ENCODE peak calls at places on chromosome 4, in nine cellular contexts. One of them, this sample, is unnamed.

GRCh38 chr4:41418444-41418843 is 119.5 kb upstream of the LIMCH1 start:
- DNase-seq in T-helper 2 cell: no peak
- DNase-seq in T-helper 1 cell: no peak
- DNase-seq in activated CD4-positive, alpha-beta T cell treated with anti-CD3 and anti-CD28 coated beads, Interleukin-2, amount 50 U/mL, for 24 hours: no peak
- DNase-seq in SW480: peak
- DNase-seq in activated T-helper 2 cell treated with anti-CD3 and anti-CD28 coated beads, Interferon-gamma antibody, Interleukin-2, Interleukin-4, amounts not matched to agents 10 μg/mL and 5 μg/mL and 100 μg/mL, durations not matched to agents 14 hours and 24 hours and 36 hours: no peak
- DNase-seq in fibroblast of lung: peak
- DNase-seq in H9: no peak
- DNase-seq in lower lobe of right lung: no peak
- DNase-seq in this sample: no peak

GRCh38 chr4:103451341-103451740 is 253.2 kb upstream of the CENPE start:
- DNase-seq in T-helper 2 cell: no peak
- DNase-seq in T-helper 1 cell: no peak
- DNase-seq in activated CD4-positive, alpha-beta T cell treated with anti-CD3 and anti-CD28 coated beads, Interleukin-2, amount 50 U/mL, for 24 hours: no peak
- DNase-seq in SW480: no peak
- DNase-seq in activated T-helper 2 cell treated with anti-CD3 and anti-CD28 coated beads, Interferon-gamma antibody, Interleukin-2, Interleukin-4, amounts not matched to agents 10 μg/mL and 5 μg/mL and 100 μg/mL, durations not matched to agents 14 hours and 24 hours and 36 hours: no peak
- DNase-seq in fibroblast of lung: no peak
- DNase-seq in H9: no peak
- DNase-seq in lower lobe of right lung: no peak
- DNase-seq in this sample: no peak

GRCh38 chr4:22515888-22516541 is at the start of gene ADGRA3:
- DNase-seq in T-helper 2 cell: no peak
- DNase-seq in T-helper 1 cell: no peak
- DNase-seq in activated CD4-positive, alpha-beta T cell treated with anti-CD3 and anti-CD28 coated beads, Interleukin-2, amount 50 U/mL, for 24 hours: no peak
- DNase-seq in SW480: peak
- DNase-seq in activated T-helper 2 cell treated with anti-CD3 and anti-CD28 coated beads, Interferon-gamma antibody, Interleukin-2, Interleukin-4, amounts not matched to agents 10 μg/mL and 5 μg/mL and 100 μg/mL, durations not matched to agents 14 hours and 24 hours and 36 hours: peak
- DNase-seq in fibroblast of lung: peak
- DNase-seq in H9: peak
- DNase-seq in lower lobe of right lung: peak
- DNase-seq in this sample: peak

GRCh38 chr4:174365018-174365587 is 81.4 kb downstream of the CEP44 start:
- DNase-seq in T-helper 2 cell: no peak
- DNase-seq in T-helper 1 cell: no peak
- DNase-seq in activated CD4-positive, alpha-beta T cell treated with anti-CD3 and anti-CD28 coated beads, Interleukin-2, amount 50 U/mL, for 24 hours: no peak
- DNase-seq in SW480: no peak
- DNase-seq in activated T-helper 2 cell treated with anti-CD3 and anti-CD28 coated beads, Interferon-gamma antibody, Interleukin-2, Interleukin-4, amounts not matched to agents 10 μg/mL and 5 μg/mL and 100 μg/mL, durations not matched to agents 14 hours and 24 hours and 36 hours: no peak
- DNase-seq in fibroblast of lung: peak
- DNase-seq in H9: no peak
- DNase-seq in lower lobe of right lung: no peak
- DNase-seq in this sample: no peak

GRCh38 chr4:188941524-188942109 is 802.4 kb downstream of the TRIML1 start:
- DNase-seq in T-helper 2 cell: no peak
- DNase-seq in T-helper 1 cell: no peak
- DNase-seq in activated CD4-positive, alpha-beta T cell treated with anti-CD3 and anti-CD28 coated beads, Interleukin-2, amount 50 U/mL, for 24 hours: no peak
- DNase-seq in SW480: peak
- DNase-seq in activated T-helper 2 cell treated with anti-CD3 and anti-CD28 coated beads, Interferon-gamma antibody, Interleukin-2, Interleukin-4, amounts not matched to agents 10 μg/mL and 5 μg/mL and 100 μg/mL, durations not matched to agents 14 hours and 24 hours and 36 hours: no peak
- DNase-seq in fibroblast of lung: peak
- DNase-seq in H9: no peak
- DNase-seq in lower lobe of right lung: no peak
- DNase-seq in this sample: peak

GRCh38 chr4:1207603-1208265 is 35.4 kb upstream of the SPON2 start:
- DNase-seq in T-helper 2 cell: no peak
- DNase-seq in T-helper 1 cell: no peak
- DNase-seq in activated CD4-positive, alpha-beta T cell treated with anti-CD3 and anti-CD28 coated beads, Interleukin-2, amount 50 U/mL, for 24 hours: no peak
- DNase-seq in SW480: no peak
- DNase-seq in activated T-helper 2 cell treated with anti-CD3 and anti-CD28 coated beads, Interferon-gamma antibody, Interleukin-2, Interleukin-4, amounts not matched to agents 10 μg/mL and 5 μg/mL and 100 μg/mL, durations not matched to agents 14 hours and 24 hours and 36 hours: no peak
- DNase-seq in fibroblast of lung: peak
- DNase-seq in H9: no peak
- DNase-seq in lower lobe of right lung: peak
- DNase-seq in this sample: peak

GRCh38 chr4:98046665-98047064 is 96.6 kb downstream of the STPG2 start:
- DNase-seq in T-helper 2 cell: no peak
- DNase-seq in T-helper 1 cell: no peak
- DNase-seq in activated CD4-positive, alpha-beta T cell treated with anti-CD3 and anti-CD28 coated beads, Interleukin-2, amount 50 U/mL, for 24 hours: no peak
- DNase-seq in SW480: no peak
- DNase-seq in activated T-helper 2 cell treated with anti-CD3 and anti-CD28 coated beads, Interferon-gamma antibody, Interleukin-2, Interleukin-4, amounts not matched to agents 10 μg/mL and 5 μg/mL and 100 μg/mL, durations not matched to agents 14 hours and 24 hours and 36 hours: no peak
- DNase-seq in fibroblast of lung: no peak
- DNase-seq in H9: peak
- DNase-seq in lower lobe of right lung: no peak
- DNase-seq in this sample: no peak

GRCh38 chr4:26105815-26106699 is 192.0 kb downstream of the SMIM20 start:
- DNase-seq in T-helper 2 cell: no peak
- DNase-seq in T-helper 1 cell: no peak
- DNase-seq in activated CD4-positive, alpha-beta T cell treated with anti-CD3 and anti-CD28 coated beads, Interleukin-2, amount 50 U/mL, for 24 hours: no peak
- DNase-seq in SW480: peak
- DNase-seq in activated T-helper 2 cell treated with anti-CD3 and anti-CD28 coated beads, Interferon-gamma antibody, Interleukin-2, Interleukin-4, amounts not matched to agents 10 μg/mL and 5 μg/mL and 100 μg/mL, durations not matched to agents 14 hours and 24 hours and 36 hours: no peak
- DNase-seq in fibroblast of lung: peak
- DNase-seq in H9: no peak
- DNase-seq in lower lobe of right lung: no peak
- DNase-seq in this sample: no peak

GRCh38 chr4:15753786-15754185 is 24.3 kb upstream of the CD38 start:
- DNase-seq in T-helper 2 cell: no peak
- DNase-seq in T-helper 1 cell: no peak
- DNase-seq in activated CD4-positive, alpha-beta T cell treated with anti-CD3 and anti-CD28 coated beads, Interleukin-2, amount 50 U/mL, for 24 hours: no peak
- DNase-seq in SW480: no peak
- DNase-seq in activated T-helper 2 cell treated with anti-CD3 and anti-CD28 coated beads, Interferon-gamma antibody, Interleukin-2, Interleukin-4, amounts not matched to agents 10 μg/mL and 5 μg/mL and 100 μg/mL, durations not matched to agents 14 hours and 24 hours and 36 hours: no peak
- DNase-seq in fibroblast of lung: no peak
- DNase-seq in H9: no peak
- DNase-seq in lower lobe of right lung: no peak
- DNase-seq in this sample: no peak

GRCh38 chr4:38185406-38185805 is 225.2 kb downstream of the PTTG2 start:
- DNase-seq in T-helper 2 cell: no peak
- DNase-seq in T-helper 1 cell: no peak
- DNase-seq in activated CD4-positive, alpha-beta T cell treated with anti-CD3 and anti-CD28 coated beads, Interleukin-2, amount 50 U/mL, for 24 hours: no peak
- DNase-seq in SW480: no peak
- DNase-seq in activated T-helper 2 cell treated with anti-CD3 and anti-CD28 coated beads, Interferon-gamma antibody, Interleukin-2, Interleukin-4, amounts not matched to agents 10 μg/mL and 5 μg/mL and 100 μg/mL, durations not matched to agents 14 hours and 24 hours and 36 hours: no peak
- DNase-seq in fibroblast of lung: no peak
- DNase-seq in H9: no peak
- DNase-seq in lower lobe of right lung: no peak
- DNase-seq in this sample: no peak

GRCh38 chr4:32140636-32141035 is 1420.5 kb downstream of the PCDH7 start:
- DNase-seq in T-helper 2 cell: no peak
- DNase-seq in T-helper 1 cell: no peak
- DNase-seq in activated CD4-positive, alpha-beta T cell treated with anti-CD3 and anti-CD28 coated beads, Interleukin-2, amount 50 U/mL, for 24 hours: no peak
- DNase-seq in SW480: no peak
- DNase-seq in activated T-helper 2 cell treated with anti-CD3 and anti-CD28 coated beads, Interferon-gamma antibody, Interleukin-2, Interleukin-4, amounts not matched to agents 10 μg/mL and 5 μg/mL and 100 μg/mL, durations not matched to agents 14 hours and 24 hours and 36 hours: no peak
- DNase-seq in fibroblast of lung: peak
- DNase-seq in H9: no peak
- DNase-seq in lower lobe of right lung: no peak
- DNase-seq in this sample: peak

GRCh38 chr4:152976466-152976761 is 40.3 kb downstream of the FHDC1 start:
- DNase-seq in T-helper 2 cell: no peak
- DNase-seq in T-helper 1 cell: no peak
- DNase-seq in activated CD4-positive, alpha-beta T cell treated with anti-CD3 and anti-CD28 coated beads, Interleukin-2, amount 50 U/mL, for 24 hours: no peak
- DNase-seq in SW480: no peak
- DNase-seq in activated T-helper 2 cell treated with anti-CD3 and anti-CD28 coated beads, Interferon-gamma antibody, Interleukin-2, Interleukin-4, amounts not matched to agents 10 μg/mL and 5 μg/mL and 100 μg/mL, durations not matched to agents 14 hours and 24 hours and 36 hours: no peak
- DNase-seq in fibroblast of lung: no peak
- DNase-seq in H9: peak
- DNase-seq in lower lobe of right lung: no peak
- DNase-seq in this sample: no peak

GRCh38 chr4:30721353-30722091 is 1.4 kb downstream of the PCDH7 start:
- DNase-seq in T-helper 2 cell: no peak
- DNase-seq in T-helper 1 cell: no peak
- DNase-seq in activated CD4-positive, alpha-beta T cell treated with anti-CD3 and anti-CD28 coated beads, Interleukin-2, amount 50 U/mL, for 24 hours: no peak
- DNase-seq in SW480: no peak
- DNase-seq in activated T-helper 2 cell treated with anti-CD3 and anti-CD28 coated beads, Interferon-gamma antibody, Interleukin-2, Interleukin-4, amounts not matched to agents 10 μg/mL and 5 μg/mL and 100 μg/mL, durations not matched to agents 14 hours and 24 hours and 36 hours: no peak
- DNase-seq in fibroblast of lung: peak
- DNase-seq in H9: peak
- DNase-seq in lower lobe of right lung: no peak
- DNase-seq in this sample: no peak

GRCh38 chr4:73864365-73864764 is 4.8 kb upstream of the CXCL1 start:
- DNase-seq in T-helper 2 cell: no peak
- DNase-seq in T-helper 1 cell: no peak
- DNase-seq in activated CD4-positive, alpha-beta T cell treated with anti-CD3 and anti-CD28 coated beads, Interleukin-2, amount 50 U/mL, for 24 hours: no peak
- DNase-seq in SW480: peak
- DNase-seq in activated T-helper 2 cell treated with anti-CD3 and anti-CD28 coated beads, Interferon-gamma antibody, Interleukin-2, Interleukin-4, amounts not matched to agents 10 μg/mL and 5 μg/mL and 100 μg/mL, durations not matched to agents 14 hours and 24 hours and 36 hours: no peak
- DNase-seq in fibroblast of lung: no peak
- DNase-seq in H9: peak
- DNase-seq in lower lobe of right lung: no peak
- DNase-seq in this sample: no peak

GRCh38 chr4:3313139-3313538 is 20.3 kb downstream of the RGS12 start:
- DNase-seq in T-helper 2 cell: no peak
- DNase-seq in T-helper 1 cell: no peak
- DNase-seq in activated CD4-positive, alpha-beta T cell treated with anti-CD3 and anti-CD28 coated beads, Interleukin-2, amount 50 U/mL, for 24 hours: no peak
- DNase-seq in SW480: no peak
- DNase-seq in activated T-helper 2 cell treated with anti-CD3 and anti-CD28 coated beads, Interferon-gamma antibody, Interleukin-2, Interleukin-4, amounts not matched to agents 10 μg/mL and 5 μg/mL and 100 μg/mL, durations not matched to agents 14 hours and 24 hours and 36 hours: no peak
- DNase-seq in fibroblast of lung: no peak
- DNase-seq in H9: peak
- DNase-seq in lower lobe of right lung: peak
- DNase-seq in this sample: no peak

GRCh38 chr4:98657531-98658286 is 702 bp downstream of the TSPAN5 start:
- DNase-seq in T-helper 2 cell: peak
- DNase-seq in T-helper 1 cell: no peak
- DNase-seq in activated CD4-positive, alpha-beta T cell treated with anti-CD3 and anti-CD28 coated beads, Interleukin-2, amount 50 U/mL, for 24 hours: no peak
- DNase-seq in SW480: peak
- DNase-seq in activated T-helper 2 cell treated with anti-CD3 and anti-CD28 coated beads, Interferon-gamma antibody, Interleukin-2, Interleukin-4, amounts not matched to agents 10 μg/mL and 5 μg/mL and 100 μg/mL, durations not matched to agents 14 hours and 24 hours and 36 hours: peak
- DNase-seq in fibroblast of lung: peak
- DNase-seq in H9: peak
- DNase-seq in lower lobe of right lung: no peak
- DNase-seq in this sample: peak

GRCh38 chr4:95469617-95470016 is 79.2 kb downstream of the UNC5C start:
- DNase-seq in T-helper 2 cell: no peak
- DNase-seq in T-helper 1 cell: no peak
- DNase-seq in activated CD4-positive, alpha-beta T cell treated with anti-CD3 and anti-CD28 coated beads, Interleukin-2, amount 50 U/mL, for 24 hours: no peak
- DNase-seq in SW480: no peak
- DNase-seq in activated T-helper 2 cell treated with anti-CD3 and anti-CD28 coated beads, Interferon-gamma antibody, Interleukin-2, Interleukin-4, amounts not matched to agents 10 μg/mL and 5 μg/mL and 100 μg/mL, durations not matched to agents 14 hours and 24 hours and 36 hours: no peak
- DNase-seq in fibroblast of lung: no peak
- DNase-seq in H9: no peak
- DNase-seq in lower lobe of right lung: no peak
- DNase-seq in this sample: no peak

GRCh38 chr4:16597829-16598228 is 300.6 kb downstream of the LDB2 start:
- DNase-seq in T-helper 2 cell: no peak
- DNase-seq in T-helper 1 cell: no peak
- DNase-seq in activated CD4-positive, alpha-beta T cell treated with anti-CD3 and anti-CD28 coated beads, Interleukin-2, amount 50 U/mL, for 24 hours: no peak
- DNase-seq in SW480: no peak
- DNase-seq in activated T-helper 2 cell treated with anti-CD3 and anti-CD28 coated beads, Interferon-gamma antibody, Interleukin-2, Interleukin-4, amounts not matched to agents 10 μg/mL and 5 μg/mL and 100 μg/mL, durations not matched to agents 14 hours and 24 hours and 36 hours: no peak
- DNase-seq in fibroblast of lung: no peak
- DNase-seq in H9: no peak
- DNase-seq in lower lobe of right lung: no peak
- DNase-seq in this sample: no peak

GRCh38 chr4:78691971-78692814 is 84.0 kb upstream of the BMP2K start:
- DNase-seq in T-helper 2 cell: no peak
- DNase-seq in T-helper 1 cell: no peak
- DNase-seq in activated CD4-positive, alpha-beta T cell treated with anti-CD3 and anti-CD28 coated beads, Interleukin-2, amount 50 U/mL, for 24 hours: no peak
- DNase-seq in SW480: no peak
- DNase-seq in activated T-helper 2 cell treated with anti-CD3 and anti-CD28 coated beads, Interferon-gamma antibody, Interleukin-2, Interleukin-4, amounts not matched to agents 10 μg/mL and 5 μg/mL and 100 μg/mL, durations not matched to agents 14 hours and 24 hours and 36 hours: peak
- DNase-seq in fibroblast of lung: no peak
- DNase-seq in H9: no peak
- DNase-seq in lower lobe of right lung: no peak
- DNase-seq in this sample: no peak

GRCh38 chr4:136319789-136320470 is 1212.4 kb downstream of the PCDH18 start:
- DNase-seq in T-helper 2 cell: no peak
- DNase-seq in T-helper 1 cell: no peak
- DNase-seq in activated CD4-positive, alpha-beta T cell treated with anti-CD3 and anti-CD28 coated beads, Interleukin-2, amount 50 U/mL, for 24 hours: no peak
- DNase-seq in SW480: peak
- DNase-seq in activated T-helper 2 cell treated with anti-CD3 and anti-CD28 coated beads, Interferon-gamma antibody, Interleukin-2, Interleukin-4, amounts not matched to agents 10 μg/mL and 5 μg/mL and 100 μg/mL, durations not matched to agents 14 hours and 24 hours and 36 hours: no peak
- DNase-seq in fibroblast of lung: no peak
- DNase-seq in H9: no peak
- DNase-seq in lower lobe of right lung: no peak
- DNase-seq in this sample: no peak

GRCh38 chr4:37891221-37892159 is 606 bp downstream of the TBC1D1 start:
- DNase-seq in T-helper 2 cell: peak
- DNase-seq in T-helper 1 cell: peak
- DNase-seq in activated CD4-positive, alpha-beta T cell treated with anti-CD3 and anti-CD28 coated beads, Interleukin-2, amount 50 U/mL, for 24 hours: peak
- DNase-seq in SW480: peak
- DNase-seq in activated T-helper 2 cell treated with anti-CD3 and anti-CD28 coated beads, Interferon-gamma antibody, Interleukin-2, Interleukin-4, amounts not matched to agents 10 μg/mL and 5 μg/mL and 100 μg/mL, durations not matched to agents 14 hours and 24 hours and 36 hours: peak
- DNase-seq in fibroblast of lung: peak
- DNase-seq in H9: peak
- DNase-seq in lower lobe of right lung: peak
- DNase-seq in this sample: no peak

GRCh38 chr4:109574443-109574850 is 14.4 kb downstream of the MCUB start:
- DNase-seq in T-helper 2 cell: no peak
- DNase-seq in T-helper 1 cell: no peak
- DNase-seq in activated CD4-positive, alpha-beta T cell treated with anti-CD3 and anti-CD28 coated beads, Interleukin-2, amount 50 U/mL, for 24 hours: no peak
- DNase-seq in SW480: peak
- DNase-seq in activated T-helper 2 cell treated with anti-CD3 and anti-CD28 coated beads, Interferon-gamma antibody, Interleukin-2, Interleukin-4, amounts not matched to agents 10 μg/mL and 5 μg/mL and 100 μg/mL, durations not matched to agents 14 hours and 24 hours and 36 hours: no peak
- DNase-seq in fibroblast of lung: peak
- DNase-seq in H9: no peak
- DNase-seq in lower lobe of right lung: no peak
- DNase-seq in this sample: no peak

GRCh38 chr4:183499797-183500196 is 5.1 kb upstream of the ING2 start:
- DNase-seq in T-helper 2 cell: no peak
- DNase-seq in T-helper 1 cell: no peak
- DNase-seq in activated CD4-positive, alpha-beta T cell treated with anti-CD3 and anti-CD28 coated beads, Interleukin-2, amount 50 U/mL, for 24 hours: no peak
- DNase-seq in SW480: no peak
- DNase-seq in activated T-helper 2 cell treated with anti-CD3 and anti-CD28 coated beads, Interferon-gamma antibody, Interleukin-2, Interleukin-4, amounts not matched to agents 10 μg/mL and 5 μg/mL and 100 μg/mL, durations not matched to agents 14 hours and 24 hours and 36 hours: no peak
- DNase-seq in fibroblast of lung: no peak
- DNase-seq in H9: no peak
- DNase-seq in lower lobe of right lung: no peak
- DNase-seq in this sample: no peak

GRCh38 chr4:24988776-24989175 is 42.0 kb downstream of the LGI2 start:
- DNase-seq in T-helper 2 cell: no peak
- DNase-seq in T-helper 1 cell: no peak
- DNase-seq in activated CD4-positive, alpha-beta T cell treated with anti-CD3 and anti-CD28 coated beads, Interleukin-2, amount 50 U/mL, for 24 hours: no peak
- DNase-seq in SW480: peak
- DNase-seq in activated T-helper 2 cell treated with anti-CD3 and anti-CD28 coated beads, Interferon-gamma antibody, Interleukin-2, Interleukin-4, amounts not matched to agents 10 μg/mL and 5 μg/mL and 100 μg/mL, durations not matched to agents 14 hours and 24 hours and 36 hours: no peak
- DNase-seq in fibroblast of lung: peak
- DNase-seq in H9: peak
- DNase-seq in lower lobe of right lung: no peak
- DNase-seq in this sample: no peak

GRCh38 chr4:31349907-31350306 is 629.7 kb downstream of the PCDH7 start:
- DNase-seq in T-helper 2 cell: no peak
- DNase-seq in T-helper 1 cell: no peak
- DNase-seq in activated CD4-positive, alpha-beta T cell treated with anti-CD3 and anti-CD28 coated beads, Interleukin-2, amount 50 U/mL, for 24 hours: no peak
- DNase-seq in SW480: no peak
- DNase-seq in activated T-helper 2 cell treated with anti-CD3 and anti-CD28 coated beads, Interferon-gamma antibody, Interleukin-2, Interleukin-4, amounts not matched to agents 10 μg/mL and 5 μg/mL and 100 μg/mL, durations not matched to agents 14 hours and 24 hours and 36 hours: no peak
- DNase-seq in fibroblast of lung: no peak
- DNase-seq in H9: no peak
- DNase-seq in lower lobe of right lung: no peak
- DNase-seq in this sample: no peak

GRCh38 chr4:110119880-110120279 is 78.5 kb downstream of the ELOVL6 start:
- DNase-seq in T-helper 2 cell: no peak
- DNase-seq in T-helper 1 cell: no peak
- DNase-seq in activated CD4-positive, alpha-beta T cell treated with anti-CD3 and anti-CD28 coated beads, Interleukin-2, amount 50 U/mL, for 24 hours: no peak
- DNase-seq in SW480: no peak
- DNase-seq in activated T-helper 2 cell treated with anti-CD3 and anti-CD28 coated beads, Interferon-gamma antibody, Interleukin-2, Interleukin-4, amounts not matched to agents 10 μg/mL and 5 μg/mL and 100 μg/mL, durations not matched to agents 14 hours and 24 hours and 36 hours: no peak
- DNase-seq in fibroblast of lung: peak
- DNase-seq in H9: no peak
- DNase-seq in lower lobe of right lung: no peak
- DNase-seq in this sample: no peak

GRCh38 chr4:55346851-55347255 is 811 bp downstream of the SRD5A3 start:
- DNase-seq in T-helper 2 cell: no peak
- DNase-seq in T-helper 1 cell: no peak
- DNase-seq in activated CD4-positive, alpha-beta T cell treated with anti-CD3 and anti-CD28 coated beads, Interleukin-2, amount 50 U/mL, for 24 hours: no peak
- DNase-seq in SW480: no peak
- DNase-seq in activated T-helper 2 cell treated with anti-CD3 and anti-CD28 coated beads, Interferon-gamma antibody, Interleukin-2, Interleukin-4, amounts not matched to agents 10 μg/mL and 5 μg/mL and 100 μg/mL, durations not matched to agents 14 hours and 24 hours and 36 hours: no peak
- DNase-seq in fibroblast of lung: no peak
- DNase-seq in H9: no peak
- DNase-seq in lower lobe of right lung: no peak
- DNase-seq in this sample: no peak

GRCh38 chr4:124711469-124712416 is 789 bp downstream of the ANKRD50 start:
- DNase-seq in T-helper 2 cell: no peak
- DNase-seq in T-helper 1 cell: no peak
- DNase-seq in activated CD4-positive, alpha-beta T cell treated with anti-CD3 and anti-CD28 coated beads, Interleukin-2, amount 50 U/mL, for 24 hours: no peak
- DNase-seq in SW480: peak
- DNase-seq in activated T-helper 2 cell treated with anti-CD3 and anti-CD28 coated beads, Interferon-gamma antibody, Interleukin-2, Interleukin-4, amounts not matched to agents 10 μg/mL and 5 μg/mL and 100 μg/mL, durations not matched to agents 14 hours and 24 hours and 36 hours: peak
- DNase-seq in fibroblast of lung: peak
- DNase-seq in H9: peak
- DNase-seq in lower lobe of right lung: peak
- DNase-seq in this sample: peak

GRCh38 chr4:1533501-1534064 is 127.3 kb upstream of the NKX1-1 start:
- DNase-seq in T-helper 2 cell: no peak
- DNase-seq in T-helper 1 cell: no peak
- DNase-seq in activated CD4-positive, alpha-beta T cell treated with anti-CD3 and anti-CD28 coated beads, Interleukin-2, amount 50 U/mL, for 24 hours: no peak
- DNase-seq in SW480: no peak
- DNase-seq in activated T-helper 2 cell treated with anti-CD3 and anti-CD28 coated beads, Interferon-gamma antibody, Interleukin-2, Interleukin-4, amounts not matched to agents 10 μg/mL and 5 μg/mL and 100 μg/mL, durations not matched to agents 14 hours and 24 hours and 36 hours: no peak
- DNase-seq in fibroblast of lung: no peak
- DNase-seq in H9: no peak
- DNase-seq in lower lobe of right lung: peak
- DNase-seq in this sample: no peak

GRCh38 chr4:15444879-15445576 is 17.2 kb downstream of the C1QTNF7 start:
- DNase-seq in T-helper 2 cell: no peak
- DNase-seq in T-helper 1 cell: no peak
- DNase-seq in activated CD4-positive, alpha-beta T cell treated with anti-CD3 and anti-CD28 coated beads, Interleukin-2, amount 50 U/mL, for 24 hours: no peak
- DNase-seq in SW480: no peak
- DNase-seq in activated T-helper 2 cell treated with anti-CD3 and anti-CD28 coated beads, Interferon-gamma antibody, Interleukin-2, Interleukin-4, amounts not matched to agents 10 μg/mL and 5 μg/mL and 100 μg/mL, durations not matched to agents 14 hours and 24 hours and 36 hours: no peak
- DNase-seq in fibroblast of lung: no peak
- DNase-seq in H9: no peak
- DNase-seq in lower lobe of right lung: no peak
- DNase-seq in this sample: no peak

GRCh38 chr4:166324321-166324720 is 451.3 kb downstream of the TLL1 start:
- DNase-seq in T-helper 2 cell: no peak
- DNase-seq in T-helper 1 cell: no peak
- DNase-seq in activated CD4-positive, alpha-beta T cell treated with anti-CD3 and anti-CD28 coated beads, Interleukin-2, amount 50 U/mL, for 24 hours: no peak
- DNase-seq in SW480: peak
- DNase-seq in activated T-helper 2 cell treated with anti-CD3 and anti-CD28 coated beads, Interferon-gamma antibody, Interleukin-2, Interleukin-4, amounts not matched to agents 10 μg/mL and 5 μg/mL and 100 μg/mL, durations not matched to agents 14 hours and 24 hours and 36 hours: no peak
- DNase-seq in fibroblast of lung: peak
- DNase-seq in H9: peak
- DNase-seq in lower lobe of right lung: no peak
- DNase-seq in this sample: no peak

This sample was measured in RWPE2.